ENCODE peak calls at places on chromosomes 13 and 19, in four cellular contexts. D, L, V and E are unnamed samples.

GRCh38 chr13:83057119-83057518 is 825.2 kb downstream of the SLITRK1 start:
- DNase-seq in D (no peak), L (no peak), V (no peak), E (no peak)

GRCh38 chr13:32150794-32151193 is 119.2 kb downstream of the FRY start:
- DNase-seq in V (no peak), L (no peak), D (no peak), E (no peak)

GRCh38 chr19:8045872-8046568 is 6.5 kb upstream of the CCL25 start:
- DNase-seq in D (no peak), L (no peak), V (no peak), E (no peak)

GRCh38 chr19:43723588-43723987 is 7.7 kb downstream of the IRGC start:
- DNase-seq in D (no peak), L (no peak), V (no peak), E (no peak)

GRCh38 chr13:73657821-73658540 is 476.2 kb downstream of the KLF12 start:
- DNase-seq in V (no peak), D (no peak), L (no peak), E (no peak)

GRCh38 chr19:15249912-15250634 is 17.8 kb upstream of the EPHX3 start:
- DNase-seq in D (no peak), L (no peak), V (no peak), E (no peak)

GRCh38 chr13:81670048-81670447 is 1329.1 kb upstream of the SPRY2 start:
- DNase-seq in D (no peak), L (no peak), V (no peak), E (no peak)

GRCh38 chr19:50537306-50537685 is 23.6 kb upstream of the ASPDH start:
- DNase-seq in L (no peak), D (no peak), V (no peak), E (no peak)

GRCh38 chr13:100100115-100100879 is 11.4 kb downstream of the PCCA start:
- DNase-seq in V (no peak), D (no peak), L (no peak), E (no peak)

GRCh38 chr13:42968906-42969305 is 23.1 kb downstream of the EPSTI1 start:
- DNase-seq in L (no peak), D (no peak), V (no peak), E (no peak)

GRCh38 chr19:15291666-15292065 is 40.7 kb downstream of the BRD4 start:
- DNase-seq in D (no peak), V (no peak), L (no peak), E (no peak)

GRCh38 chr13:107450931-107451330 is 764.4 kb downstream of the LIG4 start:
- DNase-seq in V (no peak), L (no peak), D (no peak), E (no peak)

GRCh38 chr19:2863818-2864217 is 3.3 kb upstream of the ZNF556 start:
- DNase-seq in L (no peak), V (no peak), D (no peak), E (no peak)

GRCh38 chr19:33904681-33905080 is 108.0 kb downstream of the KCTD15 start:
- DNase-seq in V (no peak), D (no peak), L (no peak), E (no peak)

GRCh38 chr13:33639158-33639557 is 178.8 kb upstream of the RFC3 start:
- DNase-seq in V (no peak), D (no peak), L (no peak), E (no peak)

GRCh38 chr19:41219924-41220567 is 1.0 kb downstream of the AXL start:
- DNase-seq in D (no peak), L (no peak), V (no peak), E (no peak)

GRCh38 chr13:38662362-38662761 is 24.5 kb upstream of the FREM2 start:
- DNase-seq in V (no peak), D (no peak), L (no peak), E (no peak)

GRCh38 chr13:30153871-30154426 is 153.4 kb downstream of the KATNAL1 start:
- DNase-seq in V (no peak), D (no peak), L (no peak), E (no peak)

GRCh38 chr19:18431351-18432197 is 6.4 kb downstream of the ISYNA1 start:
- DNase-seq in V (no peak), D (no peak), L (no peak), E (no peak)

GRCh38 chr19:49858591-49858985 is 7.6 kb downstream of the PTOV1 start:
- DNase-seq in D (no peak), L (no peak), V (no peak), E (no peak)

GRCh38 chr19:35267818-35268545 is 780 bp upstream of the USF2 start:
- DNase-seq in D (peak), V (peak), L (peak), E (peak)

GRCh38 chr19:14561832-14562351 is 10.0 kb downstream of the NDUFB7 start:
- DNase-seq in V (no peak), D (no peak), L (no peak), E (no peak)

GRCh38 chr13:108276060-108276459 is 6.5 kb downstream of the TNFSF13B start:
- DNase-seq in L (no peak), V (no peak), D (no peak), E (no peak)

GRCh38 chr19:18629166-18630088 is 7.4 kb upstream of the KLHL26 start:
- DNase-seq in D (no peak), L (no peak), V (no peak), E (no peak)

GRCh38 chr19:6738726-6739389 is 622 bp upstream of the TRIP10 start:
- DNase-seq in L (peak), D (peak), V (no peak), E (no peak)

GRCh38 chr19:1244693-1245451 is 3.3 kb downstream of the ATP5F1D start:
- DNase-seq in D (no peak), V (no peak), L (no peak), E (no peak)

GRCh38 chr19:51686171-51686570 is 7.0 kb upstream of the SPACA6 start:
- DNase-seq in V (no peak), D (no peak), L (no peak), E (no peak)

GRCh38 chr13:30607908-30608307 is 9.8 kb upstream of the USPL1 start:
- DNase-seq in D (peak), L (peak), V (peak), E (peak)